ENCODE peak calls at places on chromosomes 2 and 18, in eight cellular contexts. Z is brain microvascular endothelial cell; U is prostate gland; O is lower leg skin; P is suprapubic skin; B is CD8-positive, alpha-beta T cell; H is PC-9; T is thoracic aorta. C is an unnamed sample.

GRCh38 chr2:233938676-233939370 is 21.6 kb downstream of the TRPM8 start:
- DNase-seq in O (no peak), U (no peak), Z (no peak), T (no peak), P (no peak), H (no peak), B (no peak), C (no peak)

GRCh38 chr2:106157416-106157815 is 36.7 kb downstream of the UXS1 start:
- DNase-seq in T (no peak), B (no peak), Z (no peak), O (no peak), P (no peak), H (no peak), U (no peak), C (no peak)

GRCh38 chr18:79611040-79611681 is 68.4 kb upstream of the CTDP1 start:
- DNase-seq in T (no peak), P (peak), H (peak), U (no peak), Z (peak), O (no peak), B (no peak), C (no peak)

GRCh38 chr2:101759162-101759561 is 61.7 kb downstream of the MAP4K4 start:
- DNase-seq in B (no peak), H (peak), U (no peak), P (no peak), O (no peak), Z (peak), T (peak), C (no peak)

GRCh38 chr2:7840651-7841380 is 841.0 kb upstream of the ID2 start:
- DNase-seq in T (no peak), Z (no peak), O (no peak), H (no peak), P (no peak), B (no peak), U (no peak), C (no peak)

GRCh38 chr2:201882353-201883095 is 76.2 kb downstream of the CDK15 start:
- DNase-seq in O (no peak), Z (peak), U (no peak), B (no peak), T (no peak), P (no peak), H (no peak), C (no peak)

GRCh38 chr2:39153312-39153711 is 32.5 kb upstream of the SOS1 start:
- DNase-seq in T (no peak), B (no peak), Z (no peak), O (no peak), H (no peak), P (no peak), U (no peak), C (no peak)

GRCh38 chr2:68936462-68936861 is 16.2 kb downstream of the GKN2 start:
- DNase-seq in P (no peak), O (no peak), T (no peak), H (no peak), U (no peak), B (no peak), Z (peak), C (no peak)

GRCh38 chr2:231672617-231673347 is 35.5 kb upstream of the PTMA start:
- DNase-seq in P (no peak), T (no peak), B (no peak), H (peak), O (no peak), U (no peak), Z (peak), C (no peak)

GRCh38 chr2:190973726-190974628 is 40.0 kb downstream of the STAT1 start:
- DNase-seq in O (no peak), P (no peak), Z (no peak), T (no peak), H (no peak), U (no peak), B (no peak), C (no peak)

GRCh38 chr2:15614545-15615309 is 23.1 kb downstream of the DDX1 start:
- DNase-seq in P (no peak), B (no peak), H (no peak), T (no peak), O (no peak), U (no peak), Z (no peak), C (no peak)

GRCh38 chr2:207930747-207931146 is 94.6 kb downstream of the PLEKHM3 start:
- DNase-seq in T (no peak), B (no peak), Z (no peak), O (no peak), H (no peak), P (no peak), U (peak), C (no peak)

GRCh38 chr2:29806461-29806860 is 114.9 kb downstream of the ALK start:
- DNase-seq in Z (no peak), T (no peak), B (no peak), H (no peak), U (no peak), P (no peak), O (no peak), C (no peak)

GRCh38 chr2:20722592-20722991 is 55.6 kb downstream of the GDF7 start:
- DNase-seq in H (no peak), O (no peak), T (no peak), Z (no peak), B (no peak), U (no peak), P (no peak), C (no peak)

GRCh38 chr18:51727780-51728179 is 530.3 kb upstream of the MEX3C start:
- DNase-seq in T (no peak), H (no peak), Z (no peak), U (no peak), O (no peak), B (no peak), P (no peak), C (no peak)

GRCh38 chr2:233867993-233868532 is at the start of gene MSL3B:
- DNase-seq in U (no peak), P (no peak), Z (peak), T (no peak), H (peak), B (peak), O (no peak), C (no peak)

GRCh38 chr18:9403795-9404564 is 69.4 kb downstream of the TWSG1 start:
- DNase-seq in U (no peak), H (no peak), O (no peak), Z (peak), B (no peak), P (no peak), T (no peak), C (no peak)

GRCh38 chr18:57087985-57088384 is 58.9 kb upstream of the BOD1L2 start:
- DNase-seq in H (peak), Z (no peak), O (no peak), T (no peak), B (no peak), P (no peak), U (no peak), C (no peak)

GRCh38 chr2:52498062-52498750 is 1269.4 kb upstream of the CHAC2 start:
- DNase-seq in P (no peak), O (no peak), T (no peak), Z (no peak), B (no peak), U (no peak), H (no peak), C (no peak)

GRCh38 chr2:72952961-72953360 is 35.6 kb downstream of the EMX1 start:
- DNase-seq in B (no peak), H (no peak), O (no peak), Z (no peak), P (no peak), U (no peak), T (no peak), C (no peak)

GRCh38 chr2:112164876-112165275 is 26.7 kb downstream of the FBLN7 start:
- DNase-seq in O (no peak), Z (no peak), U (no peak), P (no peak), T (no peak), H (no peak), B (no peak), C (no peak)

GRCh38 chr2:241833101-241833937 is 24.3 kb downstream of the NEU4 start:
- DNase-seq in P (no peak), U (peak), B (no peak), T (no peak), Z (no peak), H (no peak), O (no peak), C (no peak)

GRCh38 chr18:11579916-11580315 is 29.5 kb upstream of the SLC35G4 start:
- DNase-seq in T (no peak), U (no peak), Z (no peak), P (no peak), O (no peak), H (no peak), B (no peak), C (no peak)

GRCh38 chr2:218168635-218169462 is 2.1 kb upstream of the CXCR1 start:
- DNase-seq in H (peak), O (no peak), P (no peak), T (no peak), U (no peak), Z (peak), B (peak), C (no peak)

GRCh38 chr2:18871430-18871829 is 282.1 kb upstream of the NT5C1B start:
- DNase-seq in O (no peak), H (no peak), P (no peak), B (no peak), Z (no peak), U (no peak), T (no peak), C (no peak)

GRCh38 chr2:66438498-66439290 is 3.8 kb downstream of the MEIS1 start:
- DNase-seq in B (no peak), O (no peak), U (no peak), H (no peak), T (no peak), Z (no peak), P (no peak), C (no peak)

GRCh38 chr2:19614066-19614465 is 255.6 kb upstream of the OSR1 start:
- DNase-seq in U (no peak), O (no peak), H (no peak), B (no peak), Z (no peak), T (no peak), P (no peak), C (no peak)

GRCh38 chr2:119408221-119408619 is 23.4 kb upstream of the TMEM37 start:
- DNase-seq in B (no peak), T (no peak), Z (no peak), P (peak), O (peak), H (no peak), U (no peak), C (peak)

GRCh38 chr2:37798315-37799005 is 126.6 kb upstream of the RMDN2 start:
- DNase-seq in O (no peak), B (no peak), Z (no peak), H (no peak), T (no peak), U (no peak), P (no peak), C (no peak)

GRCh38 chr2:144510206-144510991 is 9.5 kb downstream of the ZEB2 start:
- DNase-seq in U (no peak), B (peak), Z (peak), O (no peak), H (peak), T (no peak), P (no peak), C (no peak)

GRCh38 chr2:201904529-201905420 is 98.4 kb downstream of the CDK15 start:
- DNase-seq in Z (peak), U (no peak), P (no peak), O (no peak), T (no peak), H (no peak), B (no peak), C (no peak)

GRCh38 chr2:223100061-223100511 is 48.1 kb downstream of the KCNE4 start:
- DNase-seq in Z (peak), O (no peak), T (no peak), B (no peak), H (no peak), U (no peak), P (peak), C (no peak)

GRCh38 chr18:67400502-67401117 is 115.9 kb downstream of the DSEL start:
- DNase-seq in P (no peak), U (no peak), T (no peak), B (no peak), O (no peak), Z (peak), H (no peak), C (no peak)

GRCh38 chr18:36381075-36381474 is 83.6 kb downstream of the FHOD3 start:
- DNase-seq in T (no peak), U (no peak), P (no peak), B (no peak), O (no peak), H (no peak), Z (no peak), C (no peak)

GRCh38 chr2:11995381-11995947 is 249.0 kb downstream of the LPIN1 start:
- DNase-seq in U (no peak), B (no peak), P (no peak), T (no peak), O (no peak), H (no peak), Z (no peak), C (no peak)

GRCh38 chr2:75560022-75560767 is 544 bp downstream of the EVA1A start:
- DNase-seq in P (no peak), O (no peak), U (peak), B (no peak), H (peak), Z (peak), T (no peak), C (no peak)

GRCh38 chr2:8872821-8873432 is 35.5 kb upstream of the KIDINS220 start:
- DNase-seq in P (no peak), B (no peak), H (peak), Z (peak), O (no peak), U (peak), T (no peak), C (no peak)
- TF ChIP-seq CTCF in P (no peak), B (peak), H (peak), Z (peak), O (no peak), U (peak), T (peak), C (peak)

DNA sequence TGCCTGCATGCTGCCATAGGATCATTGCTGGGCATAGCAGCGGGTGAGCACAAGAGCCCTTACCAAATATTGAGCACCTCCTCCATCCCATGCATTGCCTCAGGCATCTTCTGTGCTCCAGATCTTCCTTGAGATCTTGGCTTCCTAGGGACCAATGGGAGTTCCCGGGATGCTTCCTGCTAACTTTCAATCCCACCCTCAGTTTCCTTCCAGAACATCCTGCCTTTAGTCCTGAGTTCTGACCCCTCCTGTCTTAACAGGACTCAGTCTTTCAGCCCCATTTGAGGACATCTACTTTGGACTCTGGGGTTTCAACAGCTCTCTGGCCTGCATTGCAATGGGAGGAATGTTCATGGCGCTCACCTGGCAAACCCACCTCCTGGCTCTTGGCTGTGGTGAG is 15.3 kb downstream of the SLC14A1 start:
- DNase-seq in U (no peak), P (no peak), H (no peak), Z (no peak), T (no peak), O (no peak), B (no peak), C (no peak)
- TF ChIP-seq CTCF in U (no peak), P (no peak), H (no peak), Z (no peak), T (no peak), O (no peak), B (no peak), C (no peak)

GRCh38 chr2:133146893-133147292 is 421.4 kb downstream of the NCKAP5 start:
- DNase-seq in P (no peak), Z (no peak), B (no peak), O (no peak), T (no peak), H (no peak), U (no peak), C (no peak)
- TF ChIP-seq CTCF in P (no peak), Z (no peak), B (no peak), O (no peak), T (no peak), H (peak), U (no peak), C (no peak)

DNA sequence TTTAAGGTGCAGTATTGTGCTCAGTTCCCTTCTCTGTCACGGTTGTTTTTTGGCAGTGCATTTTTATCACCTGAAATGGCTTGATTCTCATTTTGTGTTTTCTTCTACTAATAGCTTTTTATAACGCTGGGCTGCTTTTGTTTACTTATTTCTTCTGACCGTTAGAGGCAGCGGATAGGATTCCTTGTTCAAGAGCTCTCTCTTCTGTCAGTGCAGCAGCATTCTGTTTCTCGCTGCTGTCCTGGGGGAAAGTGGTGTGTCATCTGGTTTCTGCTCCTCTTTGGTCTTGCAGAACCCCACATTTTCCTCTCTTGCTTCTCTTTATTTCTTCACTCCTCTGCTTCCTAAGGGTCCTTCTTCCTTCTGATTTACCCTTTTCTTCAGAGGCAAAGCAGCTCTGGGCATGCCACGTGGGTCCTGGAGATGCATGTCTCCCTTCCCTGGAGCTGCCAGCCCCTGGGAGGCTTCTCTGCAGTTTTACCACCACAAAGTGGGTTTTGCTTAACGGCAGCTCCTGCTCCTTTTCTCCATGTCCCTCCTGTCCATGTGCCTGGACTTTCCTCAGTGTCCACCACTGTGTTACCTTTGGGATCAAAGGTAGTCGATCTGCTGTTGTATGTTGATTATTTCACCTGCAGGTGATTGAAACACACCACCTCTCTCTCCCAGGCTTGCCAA is 47.3 kb upstream of the SNTG2 start:
- DNase-seq in B (no peak), P (no peak), H (no peak), U (no peak), T (no peak), O (no peak), Z (no peak), C (no peak)
- TF ChIP-seq CTCF in B (no peak), P (no peak), H (no peak), U (no peak), T (no peak), O (no peak), Z (no peak), C (no peak)

DNA sequence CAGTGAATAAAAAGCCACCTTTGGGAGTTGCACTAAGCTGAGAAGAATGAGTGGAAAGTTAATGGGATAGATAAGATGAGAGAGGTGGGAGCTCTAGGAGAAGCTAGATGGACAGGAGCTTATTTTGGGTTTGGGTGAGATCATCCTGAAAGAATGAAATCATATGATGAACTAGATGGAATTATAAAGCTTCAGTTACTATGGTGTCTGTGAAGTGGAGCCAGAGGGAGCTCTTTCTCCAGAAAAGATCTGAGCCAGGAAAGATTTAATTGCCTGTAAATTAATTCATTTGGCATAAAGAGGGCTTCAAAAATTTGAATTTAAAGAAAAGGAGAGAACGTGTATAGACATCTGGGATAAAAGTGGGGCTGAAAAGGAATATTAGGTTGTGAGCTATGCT is 10.3 kb downstream of the DNAH6 start:
- DNase-seq in P (no peak), U (no peak), Z (no peak), H (no peak), O (no peak), T (no peak), B (no peak), C (no peak)
- TF ChIP-seq CTCF in P (no peak), U (no peak), Z (peak), H (no peak), O (no peak), T (no peak), B (no peak), C (no peak)

GRCh38 chr18:22673182-22673862 is 255.6 kb upstream of the CTAGE1 start:
- DNase-seq in O (no peak), B (no peak), U (no peak), Z (no peak), H (no peak), T (no peak), P (no peak), C (no peak)
- TF ChIP-seq CTCF in O (no peak), B (no peak), U (no peak), Z (no peak), H (no peak), T (no peak), P (no peak), C (no peak)

GRCh38 chr2:41735446-41735845 is 312.4 kb upstream of the PKDCC start:
- DNase-seq in P (no peak), Z (no peak), U (no peak), T (no peak), O (no peak), B (no peak), H (no peak), C (no peak)

GRCh38 chr2:41736586-41736985 is 311.2 kb upstream of the PKDCC start:
- DNase-seq in O (no peak), H (no peak), T (no peak), B (no peak), P (no peak), Z (no peak), U (no peak), C (no peak)

GRCh38 chr2:41735006-41735405 is 312.8 kb upstream of the PKDCC start:
- DNase-seq in O (no peak), U (no peak), Z (no peak), H (no peak), T (no peak), P (no peak), B (no peak), C (no peak)

GRCh38 chr2:41736105-41736567 is 311.7 kb upstream of the PKDCC start:
- DNase-seq in T (no peak), O (no peak), U (no peak), Z (peak), B (no peak), H (no peak), P (no peak), C (no peak)

GRCh38 chr2:41737888-41738287 is 309.9 kb upstream of the PKDCC start:
- DNase-seq in O (no peak), U (no peak), Z (peak), T (no peak), H (no peak), B (no peak), P (no peak), C (no peak)
- TF ChIP-seq CTCF in O (no peak), U (no peak), Z (no peak), T (no peak), H (no peak), B (no peak), P (no peak), C (no peak)

GRCh38 chr2:204108301-204108700 is 171.7 kb downstream of the ICOS start:
- DNase-seq in B (peak), O (no peak), H (no peak), Z (peak), P (no peak), T (no peak), U (no peak), C (no peak)
- TF ChIP-seq CTCF in B (peak), O (no peak), H (peak), Z (peak), P (peak), T (peak), U (peak), C (peak)

DNA sequence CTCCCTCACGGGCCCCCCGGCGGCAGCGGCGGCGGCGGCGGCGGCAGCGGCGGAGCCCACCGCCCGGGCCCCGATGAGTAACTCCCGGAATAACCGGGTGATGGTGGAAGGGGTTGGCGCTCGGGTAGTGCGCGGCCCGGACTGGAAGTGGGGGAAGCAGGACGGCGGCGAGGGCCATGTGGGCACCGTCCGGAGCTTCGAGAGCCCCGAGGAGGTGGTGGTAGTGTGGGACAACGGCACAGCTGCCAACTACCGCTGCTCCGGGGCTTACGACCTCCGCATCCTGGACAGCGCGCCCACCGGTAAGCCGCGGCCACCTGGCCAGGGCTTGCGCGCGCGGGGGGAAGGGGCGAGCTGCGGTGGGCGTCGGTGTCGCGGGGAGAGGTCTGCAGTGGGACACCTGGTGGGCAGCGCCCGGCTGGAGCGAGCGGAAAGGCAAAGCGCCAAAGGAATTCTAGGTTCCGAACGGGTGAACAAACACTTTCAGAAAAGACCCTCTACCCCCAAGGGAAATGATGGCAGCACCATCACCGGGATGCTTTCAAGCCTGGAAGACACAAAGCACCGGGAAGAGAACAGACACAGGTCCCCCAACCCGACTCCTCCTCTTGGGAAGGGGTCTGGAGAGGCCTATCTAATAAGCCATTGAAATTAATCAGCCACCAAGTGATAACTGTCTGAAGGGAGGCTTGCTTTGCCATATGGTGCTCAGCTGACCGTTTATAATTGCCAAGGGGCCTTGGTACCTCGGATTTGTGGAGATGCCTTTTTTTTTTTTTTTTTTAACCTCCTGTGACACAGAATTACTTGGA is 1.1 kb downstream of the MIB1 start:
- DNase-seq in P (peak), U (peak), Z (no peak), O (peak), B (peak), T (no peak), H (peak), C (no peak)
- TF ChIP-seq CTCF in P (no peak), U (no peak), Z (no peak), O (no peak), B (no peak), T (no peak), H (no peak), C (no peak)